ENCODE peak calls at places on chromosomes 7 and 10, in six cellular contexts. C is HCT116, A is H1, O is HepG2, B is SK-N-SH, P is K562. Y is an unnamed sample.

GRCh38 chr10:73095479-73096021 is 1.1 kb downstream of the P4HA1 start:
- DNase-seq in O (peak; percentile 49), B (peak; percentile 39), A (no peak), C (no peak), P (peak; percentile 45), Y (no peak)

GRCh38 chr7:106891545-106892410 is 26.7 kb downstream of the PIK3CG start:
- DNase-seq in A (no peak), O (no peak), P (no peak), C (no peak), B (no peak), Y (peak; percentile 16)

GRCh38 chr7:122137291-122138077 is 6.6 kb downstream of the AASS start:
- DNase-seq in O (no peak), P (no peak), A (no peak), B (no peak), C (no peak), Y (no peak)

GRCh38 chr7:125316451-125316850 is 386.8 kb upstream of the POT1 start:
- DNase-seq in P (no peak), A (peak; percentile 68), B (peak; percentile 32), O (peak; percentile 8), C (peak; percentile 39), Y (peak; percentile 67)

GRCh38 chr7:121366852-121367431 is 29.2 kb downstream of the FAM3C start:
- DNase-seq in P (peak; percentile 54), C (no peak), O (peak; percentile 18), B (peak; percentile 41), A (no peak), Y (no peak)

GRCh38 chr10:62048473-62048872 is 147.0 kb downstream of the ARID5B start:
- DNase-seq in P (no peak), O (no peak), B (no peak), A (no peak), C (no peak), Y (no peak)

GRCh38 chr10:75407716-75408511 is 6.3 kb upstream of the ZNF503 start:
- DNase-seq in O (no peak), C (no peak), A (no peak), P (peak; percentile 63), B (no peak), Y (no peak)

GRCh38 chr7:141073173-141073640 is 657 bp upstream of the TMEM178B start:
- DNase-seq in O (peak; percentile 3), C (no peak), P (no peak), B (peak; percentile 83), A (no peak), Y (peak; percentile 28)

GRCh38 chr10:129106314-129106713 is 360.7 kb upstream of the MGMT start:
- DNase-seq in B (no peak), P (no peak), O (no peak), A (no peak), C (no peak), Y (no peak)

GRCh38 chr10:129102906-129103693 is 363.9 kb upstream of the MGMT start:
- DNase-seq in P (no peak), B (no peak), C (no peak), O (no peak), A (no peak), Y (no peak)

GRCh38 chr10:129105266-129105665 is 361.8 kb upstream of the MGMT start:
- DNase-seq in C (no peak), A (no peak), B (no peak), P (no peak), O (no peak), Y (no peak)

GRCh38 chr10:129101232-129101980 is 365.6 kb upstream of the MGMT start:
- DNase-seq in B (peak; percentile 28), P (no peak), A (no peak), C (no peak), O (no peak), Y (no peak)

GRCh38 chr10:129104266-129105045 is 362.6 kb upstream of the MGMT start:
- DNase-seq in B (no peak), P (no peak), C (no peak), A (no peak), O (no peak), Y (no peak)
- TF ChIP-seq JUND in B (no peak), P (no peak), C (no peak), A (no peak), O (no peak), Y (no peak)

DNA sequence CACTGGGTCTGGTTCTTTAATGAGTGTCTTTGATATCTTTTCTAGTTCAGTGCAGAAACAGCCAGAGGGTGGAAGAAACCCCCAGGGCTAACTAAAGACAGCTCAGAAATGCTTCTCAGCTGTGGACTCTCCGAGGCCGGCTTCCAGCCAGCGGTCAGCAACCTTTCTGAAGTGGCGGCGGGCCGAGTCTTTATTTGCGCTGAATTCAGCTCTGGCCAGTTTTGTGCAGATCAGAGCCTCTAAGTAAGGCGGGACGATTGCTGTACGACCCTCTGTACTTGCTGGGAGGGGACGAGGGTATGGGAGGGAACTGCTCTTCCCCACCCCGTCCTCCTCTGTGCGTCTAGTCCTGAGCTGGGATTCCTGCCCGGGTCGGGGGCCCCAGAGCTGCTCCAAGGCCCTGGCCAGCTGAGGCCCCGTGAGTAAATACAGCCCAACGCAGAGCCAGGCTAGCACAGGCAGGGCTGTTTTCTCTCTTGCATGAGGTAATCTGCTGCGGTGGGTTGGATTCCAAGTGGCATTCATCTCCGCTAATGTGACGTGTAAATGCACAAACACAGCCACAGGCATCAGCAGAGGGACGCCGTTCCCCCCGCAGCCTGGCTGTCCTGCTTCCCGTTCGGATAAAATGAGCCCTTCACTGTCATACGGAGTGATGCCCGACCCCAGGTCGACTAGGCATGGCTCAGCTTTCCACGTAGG is 159.7 kb downstream of the PIP4K2A start:
- DNase-seq in A (no peak), P (no peak), C (no peak), B (peak; percentile 57), O (no peak), Y (no peak)
- TF ChIP-seq JUND in A (no peak), P (no peak), C (no peak), B (no peak), O (no peak), Y (no peak)

GRCh38 chr10:80155696-80156215 is 23.2 kb downstream of the PLAC9 start:
- DNase-seq in B (no peak), O (no peak), C (no peak), P (no peak), A (no peak), Y (no peak)

GRCh38 chr10:80154978-80155695 is 22.6 kb downstream of the PLAC9 start:
- DNase-seq in O (no peak), A (no peak), C (no peak), P (no peak), B (no peak), Y (no peak)

GRCh38 chr10:80154626-80154977 is 22.1 kb downstream of the PLAC9 start:
- DNase-seq in P (no peak), B (no peak), O (no peak), C (no peak), A (no peak), Y (no peak)

GRCh38 chr10:80157561-80157960 is 25.0 kb downstream of the PLAC9 start:
- DNase-seq in B (no peak), A (no peak), C (no peak), P (no peak), O (no peak), Y (no peak)

DNA sequence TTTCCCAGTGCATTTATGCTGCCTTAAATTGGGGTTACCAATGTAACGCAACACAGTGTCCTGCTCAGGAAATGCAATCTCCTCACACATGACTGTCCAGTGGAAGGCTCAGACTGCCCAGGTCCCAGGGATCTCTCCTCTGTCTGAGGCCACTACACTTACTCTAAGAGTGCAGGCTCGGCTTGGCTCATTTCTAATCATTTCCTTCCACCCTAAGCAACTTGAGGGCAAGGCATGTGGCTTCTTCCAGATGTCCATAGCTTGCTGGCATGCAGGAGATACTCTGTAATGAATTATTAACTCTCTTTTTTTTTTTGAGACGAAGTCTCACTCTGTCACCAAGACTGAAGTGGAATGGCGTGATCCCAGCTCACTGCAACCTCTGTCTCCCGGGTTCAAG is 23.7 kb downstream of the PLAC9 start:
- DNase-seq in B (no peak), C (no peak), O (no peak), P (no peak), A (no peak), Y (no peak)
- TF ChIP-seq JUND in B (no peak), C (no peak), O (no peak), P (no peak), A (no peak), Y (no peak)

GRCh38 chr7:861222-861621 is 15.1 kb upstream of the GET4 start:
- DNase-seq in B (no peak), C (no peak), P (no peak), O (peak; percentile 40), A (no peak), Y (no peak)

GRCh38 chr7:857661-858060 is 18.7 kb upstream of the GET4 start:
- DNase-seq in O (no peak), P (no peak), A (no peak), C (no peak), B (no peak), Y (no peak)

GRCh38 chr7:859368-860030 is 16.9 kb upstream of the GET4 start:
- DNase-seq in B (no peak), A (no peak), C (no peak), O (no peak), P (peak; percentile 34), Y (no peak)

GRCh38 chr7:862157-862556 is 14.2 kb upstream of the GET4 start:
- DNase-seq in P (no peak), B (peak; percentile 85), O (no peak), C (no peak), A (no peak), Y (no peak)

GRCh38 chr7:860149-860548 is 16.2 kb upstream of the GET4 start:
- DNase-seq in A (no peak), B (no peak), O (no peak), C (no peak), P (no peak), Y (no peak)
- TF ChIP-seq JUND in A (no peak), B (no peak), O (no peak), C (no peak), P (no peak), Y (no peak)

Y was measured in T47D.